ENCODE peak calls at places on chromosomes 5 and 9, in nine cellular contexts. T is H4; B is activated CD8-positive, alpha-beta memory T cell treated with anti-CD3 and anti-CD28 coated beads for 48 hours; Z is neural crest cell; O is left lung; L is CD4-positive, CD25-positive, alpha-beta regulatory T cell; G is HL-60; C is mucosa of descending colon; I is AG04450. U is an unnamed sample.
A peak's percentile ranks its signal among the peaks of the same experiment; 100 is the strongest.

GRCh38 chr9:137245450-137246421 is 4.6 kb downstream of the TUBB4B start:
- DNase-seq in C (no peak), I (no peak), T (no peak), Z (no peak), O (no peak), G (no peak), B (no peak), L (no peak), U (no peak)

GRCh38 chr9:79984429-79985067 is 412.8 kb downstream of the TLE4 start:
- DNase-seq in G (no peak), B (no peak), T (no peak), I (no peak), Z (no peak), L (no peak), C (no peak), O (no peak), U (no peak)

GRCh38 chr9:16868706-16869105 is 1.8 kb downstream of the BNC2 start:
- DNase-seq in C (no peak), L (no peak), Z (no peak), I (no peak), G (no peak), B (no peak), O (no peak), T (no peak), U (no peak)

GRCh38 chr9:125008599-125008998 is 67.7 kb upstream of the GOLGA1 start:
- DNase-seq in O (no peak), T (no peak), L (no peak), Z (no peak), I (no peak), B (no peak), G (no peak), C (no peak), U (no peak)

GRCh38 chr5:15241216-15241821 is 258.7 kb upstream of the FBXL7 start:
- DNase-seq in Z (no peak), L (no peak), O (no peak), T (no peak), C (no peak), G (no peak), I (no peak), B (no peak), U (no peak)

GRCh38 chr9:112130997-112131396 is 44.1 kb downstream of the SUSD1 start:
- DNase-seq in Z (no peak), B (no peak), C (peak; percentile 44), I (no peak), G (no peak), T (no peak), O (no peak), L (no peak), U (no peak)

GRCh38 chr5:71693828-71694427 is 25.1 kb upstream of the CARTPT start:
- DNase-seq in G (no peak), Z (no peak), B (no peak), T (no peak), C (no peak), I (no peak), L (no peak), O (no peak), U (no peak)

GRCh38 chr5:169164481-169164925 is 136.4 kb downstream of the SLIT3 start:
- DNase-seq in C (no peak), G (no peak), O (no peak), L (no peak), T (peak; percentile 74), I (no peak), Z (no peak), B (no peak), U (no peak)

GRCh38 chr5:160467555-160468418 is 46.1 kb downstream of the PTTG1 start:
- DNase-seq in Z (no peak), G (no peak), I (peak; percentile 74), L (peak; percentile 94), B (peak; percentile 76), C (peak; percentile 79), O (peak; percentile 86), T (peak; percentile 87), U (no peak)